ENCODE peak calls at places on chromosomes 13 and 19, in six cellular contexts. O is stimulated activated CD8-positive, alpha-beta memory T cell treated with anti-CD3 and anti-CD28 coated beads, Interleukin-4, amount 100 ng/mL, for 1 hour; G is CD4-positive, alpha-beta T cell; C is natural killer cell; Q is activated CD8-positive, alpha-beta memory T cell treated with anti-CD3 and anti-CD28 coated beads for 1 hour; A is body of pancreas. R is an unnamed sample.
A peak's percentile ranks its signal among the peaks of the same experiment; 100 is the strongest.

GRCh38 chr13:93522486-93522885 is 295.9 kb downstream of the GPC6 start:
- DNase-seq in O (no peak), G (no peak), C (no peak), Q (no peak), A (no peak), R (peak; percentile 14)

GRCh38 chr13:63408227-63409202 is 1992.9 kb upstream of the PCDH20 start:
- DNase-seq in O (no peak), G (no peak), C (no peak), Q (no peak), A (no peak), R (no peak)

GRCh38 chr13:35771898-35772297 is 295.4 kb upstream of the MAB21L1 start:
- DNase-seq in O (no peak), G (no peak), C (no peak), Q (no peak), A (no peak), R (peak; percentile 44)

GRCh38 chr13:74557870-74558269 is 423.7 kb upstream of the KLF12 start:
- DNase-seq in O (no peak), G (no peak), C (no peak), Q (no peak), A (no peak), R (no peak)

GRCh38 chr13:27704681-27705080 is 83.0 kb downstream of the POLR1D start:
- DNase-seq in O (no peak), G (no peak), C (no peak), Q (no peak), A (no peak), R (no peak)

GRCh38 chr13:114063545-114064515 is 68.6 kb downstream of the RASA3 start:
- DNase-seq in O (no peak), G (no peak), C (no peak), Q (peak; percentile 20), A (peak; percentile 31), R (peak; percentile 70)

GRCh38 chr19:11033251-11033650 is 56.0 kb upstream of the LDLR start:
- DNase-seq in O (no peak), G (no peak), C (no peak), Q (no peak), A (no peak), R (no peak)

GRCh38 chr13:95556981-95557380 is 4.5 kb downstream of the CLDN10 start:
- DNase-seq in O (no peak), G (no peak), C (no peak), Q (no peak), A (no peak), R (no peak)

GRCh38 chr13:25214371-25215252 is 42.5 kb upstream of the AMER2 start:
- DNase-seq in O (no peak), G (no peak), C (no peak), Q (no peak), A (no peak), R (peak; percentile 63)

GRCh38 chr19:17468302-17469091 is 1.8 kb upstream of the SLC27A1 start:
- DNase-seq in O (no peak), G (no peak), C (no peak), Q (no peak), A (peak; percentile 44), R (no peak)

GRCh38 chr13:111505175-111505777 is 184.8 kb downstream of the TEX29 start:
- DNase-seq in O (no peak), G (no peak), C (no peak), Q (no peak), A (no peak), R (no peak)

GRCh38 chr13:19606152-19606551 is 27.3 kb upstream of the MPHOSPH8 start:
- DNase-seq in O (no peak), G (no peak), C (no peak), Q (no peak), A (no peak), R (no peak)

GRCh38 chr13:81738364-81738763 is 1397.4 kb upstream of the SPRY2 start:
- DNase-seq in O (no peak), G (no peak), C (no peak), Q (no peak), A (no peak), R (no peak)

GRCh38 chr19:17281391-17282304 is at the start of gene ANKLE1:
- DNase-seq in O (no peak), G (no peak), C (no peak), Q (no peak), A (no peak), R (no peak)

GRCh38 chr19:49588370-49589122 is 2.4 kb upstream of the PRR12 start:
- DNase-seq in O (no peak), G (no peak), C (no peak), Q (no peak), A (no peak), R (no peak)

GRCh38 chr19:46413262-46414031 is at the start of gene CCDC8:
- DNase-seq in O (no peak), G (no peak), C (no peak), Q (no peak), A (peak; percentile 96), R (peak; percentile 83)

GRCh38 chr13:106151056-106151699 is 384.3 kb downstream of the EFNB2 start:
- DNase-seq in O (no peak), G (no peak), C (no peak), Q (no peak), A (no peak), R (peak; percentile 99)

GRCh38 chr13:56356690-56357089 is 784.0 kb upstream of the PRR20A start:
- DNase-seq in O (no peak), G (no peak), C (no peak), Q (no peak), A (no peak), R (no peak)

GRCh38 chr19:1154731-1155351 is 19.2 kb downstream of the SBNO2 start:
- DNase-seq in O (no peak), G (no peak), C (no peak), Q (no peak), A (peak; percentile 58), R (peak; percentile 69)

GRCh38 chr19:33290956-33291622 is 11.2 kb downstream of the CEBPA start:
- DNase-seq in O (no peak), G (no peak), C (no peak), Q (no peak), A (no peak), R (no peak)

GRCh38 chr13:34817246-34817645 is 124.8 kb upstream of the NBEA start:
- DNase-seq in O (no peak), G (no peak), C (no peak), Q (no peak), A (no peak), R (no peak)

GRCh38 chr19:38741670-38742069 is 2.6 kb downstream of the CAPN12 start:
- DNase-seq in O (no peak), G (no peak), C (no peak), Q (no peak), A (no peak), R (no peak)

GRCh38 chr19:7860902-7861618 is 13.1 kb downstream of the PRR36 start:
- DNase-seq in O (no peak), G (no peak), C (no peak), Q (no peak), A (no peak), R (no peak)

R was measured in myocyte.